ENCODE peak calls at places on chromosomes 1 and 21, in ten cellular contexts. L is M059J; E is 8988T; Y is AG08396; J is amniotic epithelial cell; Q is BE2C; P is NT2/D1; N is effector memory CD8-positive, alpha-beta T cell; C is fibroblast of mammary gland; W is GM23248. Z is an unnamed sample.

GRCh38 chr1:230268371-230269170 is 157.6 kb downstream of the PGBD5 start:
- DNase-seq in L (peak), E (peak), Y (peak), J (peak), Q (peak), P (peak), N (no peak), C (peak), W (peak), Z (peak)

GRCh38 chr1:67970088-67970487 is 80.3 kb downstream of the DIRAS3 start:
- DNase-seq in L (peak), E (no peak), Y (no peak), J (peak), Q (no peak), P (no peak), N (no peak), C (peak), W (peak), Z (no peak)

GRCh38 chr21:16087523-16087922 is 357.7 kb downstream of the USP25 start:
- DNase-seq in L (no peak), E (no peak), Y (no peak), J (no peak), Q (no peak), P (no peak), N (no peak), C (no peak), W (no peak), Z (no peak)

GRCh38 chr21:45226540-45227326 is 61.0 kb downstream of the POFUT2 start:
- DNase-seq in L (peak), E (no peak), Y (no peak), J (peak), Q (no peak), P (no peak), N (peak), C (peak), W (peak), Z (no peak)

GRCh38 chr1:22204989-22205913 is 62.4 kb upstream of the WNT4 start:
- DNase-seq in L (peak), E (no peak), Y (no peak), J (no peak), Q (no peak), P (no peak), N (no peak), C (no peak), W (peak), Z (no peak)

GRCh38 chr1:209989525-209989924 is 51.5 kb downstream of the SYT14 start:
- DNase-seq in L (peak), E (no peak), Y (peak), J (peak), Q (no peak), P (no peak), N (no peak), C (peak), W (peak), Z (no peak)

GRCh38 chr1:202278751-202279150 is 63.0 kb downstream of the UBE2T start:
- DNase-seq in L (no peak), E (no peak), Y (no peak), J (no peak), Q (no peak), P (no peak), N (no peak), C (no peak), W (no peak), Z (no peak)

GRCh38 chr1:159869173-159869572 is 6.7 kb upstream of the VSIG8 start:
- DNase-seq in L (peak), E (no peak), Y (peak), J (peak), Q (no peak), P (no peak), N (no peak), C (peak), W (peak), Z (no peak)

GRCh38 chr1:155976062-155976912 is 2.1 kb downstream of the ARHGEF2 start:
- DNase-seq in L (peak), E (no peak), Y (peak), J (no peak), Q (no peak), P (peak), N (peak), C (peak), W (peak), Z (no peak)

GRCh38 chr21:36194024-36194423 is 37.4 kb downstream of the DOP1B start:
- DNase-seq in L (no peak), E (no peak), Y (no peak), J (no peak), Q (no peak), P (no peak), N (no peak), C (no peak), W (no peak), Z (no peak)

GRCh38 chr1:63304410-63304809 is 18.0 kb upstream of the FOXD3 start:
- DNase-seq in L (no peak), E (no peak), Y (no peak), J (no peak), Q (no peak), P (no peak), N (no peak), C (no peak), W (no peak), Z (no peak)

GRCh38 chr1:22652881-22653316 is at the start of gene C1QB:
- DNase-seq in L (no peak), E (no peak), Y (no peak), J (no peak), Q (no peak), P (no peak), N (no peak), C (no peak), W (no peak), Z (no peak)

Z was measured in SK-N-DZ.